ENCODE peak calls at places on chromosomes 5 and 9, in eight cellular contexts. N, C, E, Q, B, F, T and W are unnamed samples.
A peak's percentile ranks its signal among the peaks of the same experiment; 100 is the strongest.

GRCh38 chr5:436641-436975 is 6.4 kb upstream of the EXOC3 start:
- DNase-seq in N (no peak), C (no peak), E (no peak), Q (no peak), B (no peak), F (no peak), T (no peak), W (no peak)

GRCh38 chr5:142286111-142286510 is 38.7 kb downstream of the SPRY4 start:
- DNase-seq in N (no peak), C (no peak), E (no peak), Q (no peak), B (no peak), F (no peak), T (no peak), W (no peak)

GRCh38 chr5:34998058-34998789 is 49.5 kb downstream of the AGXT2 start:
- DNase-seq in N (no peak), C (no peak), E (no peak), Q (no peak), B (no peak), F (no peak), T (no peak), W (no peak)

GRCh38 chr5:51387854-51388320 is 4.6 kb downstream of the ISL1 start:
- DNase-seq in N (no peak), C (no peak), E (no peak), Q (no peak), B (no peak), F (no peak), T (no peak), W (no peak)

GRCh38 chr5:117455236-117456233 is 880.9 kb upstream of the SEMA6A start:
- DNase-seq in N (peak; percentile 23), C (no peak), E (peak; percentile 43), Q (no peak), B (no peak), F (no peak), T (no peak), W (peak; percentile 73)

GRCh38 chr9:117325789-117326185 is 89.1 kb downstream of the ASTN2 start:
- DNase-seq in N (no peak), C (no peak), E (no peak), Q (no peak), B (no peak), F (no peak), T (no peak), W (no peak)

GRCh38 chr9:15714746-15715145 is 161.9 kb downstream of the CCDC171 start:
- DNase-seq in N (no peak), C (no peak), E (no peak), Q (no peak), B (no peak), F (no peak), T (no peak), W (no peak)

GRCh38 chr5:166382031-166382430 is 1909.4 kb upstream of the WWC1 start:
- DNase-seq in N (no peak), C (no peak), E (no peak), Q (no peak), B (no peak), F (no peak), T (no peak), W (no peak)

GRCh38 chr5:124908603-124909451 is 162.4 kb upstream of the ZNF608 start:
- DNase-seq in N (no peak), C (no peak), E (no peak), Q (no peak), B (no peak), F (no peak), T (no peak), W (no peak)

GRCh38 chr5:42898760-42899159 is 87.1 kb upstream of the SELENOP start:
- DNase-seq in N (no peak), C (no peak), E (no peak), Q (no peak), B (no peak), F (no peak), T (no peak), W (no peak)

GRCh38 chr5:148352696-148353095 is 17.3 kb downstream of the SPINK9 start:
- DNase-seq in N (no peak), C (no peak), E (no peak), Q (no peak), B (no peak), F (no peak), T (no peak), W (no peak)

GRCh38 chr9:38016375-38017120 is 52.5 kb downstream of the SHB start:
- DNase-seq in N (no peak), C (no peak), E (no peak), Q (no peak), B (no peak), F (no peak), T (no peak), W (no peak)

GRCh38 chr5:3027185-3027865 is 275.8 kb upstream of the IRX2 start:
- DNase-seq in N (no peak), C (no peak), E (no peak), Q (no peak), B (no peak), F (no peak), T (no peak), W (no peak)